ENCODE peak calls at places on chromosome 18, in seven cellular contexts. A is H1, J is mesendoderm, L is trophoblast cell, I is IMR-90, D is mesenchymal stem cell, V is H9. F is an unnamed sample.

GRCh38 chr18:61842146-61842545 is 50.7 kb downstream of the RNF152 start:
- DNase-seq in J (no peak), L (no peak), V (no peak), D (no peak), A (no peak), I (no peak), F (peak; percentile 11)

GRCh38 chr18:6203791-6204190 is 210.9 kb downstream of the L3MBTL4 start:
- DNase-seq in J (no peak), A (no peak), L (no peak), D (no peak), I (no peak), V (no peak), F (no peak)

GRCh38 chr18:14963246-14963645 is 215.3 kb downstream of the ANKRD30B start:
- DNase-seq in I (no peak), L (no peak), J (no peak), A (no peak), V (no peak), D (no peak), F (no peak)

GRCh38 chr18:8516391-8517250 is 92.6 kb upstream of the RAB12 start:
- DNase-seq in D (no peak), L (peak; percentile 6), J (no peak), A (no peak), V (no peak), I (peak; percentile 4), F (no peak)

GRCh38 chr18:8673276-8674209 is 31.8 kb upstream of the MTCL1 start:
- DNase-seq in A (no peak), D (peak; percentile 56), J (no peak), V (no peak), I (peak; percentile 35), L (no peak), F (no peak)

GRCh38 chr18:78733762-78734613 is 245.6 kb upstream of the SALL3 start:
- DNase-seq in V (no peak), D (no peak), I (no peak), L (no peak), J (no peak), A (no peak), F (no peak)

GRCh38 chr18:1018211-1018651 is 113.6 kb downstream of the ADCYAP1 start:
- DNase-seq in A (no peak), I (peak; percentile 10), L (no peak), V (no peak), J (peak; percentile 27), D (peak; percentile 39), F (no peak)

GRCh38 chr18:45834303-45834702 is 8.8 kb downstream of the SIGLEC15 start:
- DNase-seq in L (no peak), I (no peak), A (no peak), V (no peak), J (no peak), D (no peak), F (no peak)

GRCh38 chr18:47397671-47398319 is 146.3 kb upstream of the SKOR2 start:
- DNase-seq in I (no peak), L (peak; percentile 49), J (peak; percentile 68), D (no peak), A (no peak), V (peak; percentile 65), F (no peak)

GRCh38 chr18:42730272-42730671 is 385.2 kb downstream of the RIT2 start:
- DNase-seq in I (no peak), J (peak; percentile 27), L (no peak), A (no peak), D (peak; percentile 7), V (no peak), F (no peak)

GRCh38 chr18:26865557-26865956 is at the start of gene AQP4:
- DNase-seq in I (no peak), V (peak; percentile 41), L (no peak), D (no peak), A (no peak), J (no peak), F (no peak)

GRCh38 chr18:67385455-67385854 is 131.1 kb downstream of the DSEL start:
- DNase-seq in L (peak; percentile 78), I (peak; percentile 47), J (peak; percentile 77), V (no peak), D (peak; percentile 88), A (no peak), F (no peak)

GRCh38 chr18:47100214-47100831 is 50.0 kb downstream of the HDHD2 start:
- DNase-seq in D (peak; percentile 52), J (peak; percentile 89), L (peak; percentile 96), I (peak; percentile 60), V (peak; percentile 78), A (peak; percentile 66), F (peak; percentile 46)

GRCh38 chr18:8224576-8224975 is 384.7 kb upstream of the RAB12 start:
- DNase-seq in J (no peak), I (peak; percentile 28), V (no peak), D (no peak), A (no peak), L (no peak), F (no peak)

GRCh38 chr18:55585586-55586521 is 2.1 kb downstream of the TCF4 start:
- DNase-seq in D (peak; percentile 48), J (peak; percentile 60), I (peak; percentile 35), V (peak; percentile 32), A (no peak), L (no peak), F (no peak)

GRCh38 chr18:64810354-64810753 is 661.5 kb upstream of the LINC00305 start:
- DNase-seq in I (no peak), A (no peak), J (no peak), L (no peak), D (no peak), V (no peak), F (no peak)

GRCh38 chr18:61785588-61785987 is 107.2 kb downstream of the RNF152 start:
- DNase-seq in A (no peak), D (peak; percentile 9), L (no peak), J (no peak), V (no peak), I (no peak), F (no peak)

GRCh38 chr18:832085-832681 is 20.1 kb upstream of the YES1 start:
- DNase-seq in L (peak; percentile 55), A (no peak), I (no peak), V (peak; percentile 94), J (peak; percentile 93), D (peak; percentile 30), F (no peak)

GRCh38 chr18:57574866-57575265 is 11.6 kb downstream of the FECH start:
- DNase-seq in L (no peak), J (no peak), D (no peak), A (no peak), I (no peak), V (no peak), F (no peak)

GRCh38 chr18:7567487-7568425 is 640 bp downstream of the PTPRM start:
- DNase-seq in L (peak; percentile 80), D (peak; percentile 78), J (peak; percentile 79), I (peak; percentile 64), V (peak; percentile 51), A (no peak), F (peak; percentile 59)

GRCh38 chr18:10354241-10354811 is 100.1 kb upstream of the APCDD1 start:
- DNase-seq in I (peak; percentile 7), D (peak; percentile 9), V (no peak), J (no peak), A (no peak), L (no peak), F (no peak)

GRCh38 chr18:59579509-59579908 is 117.7 kb downstream of the CCBE1 start:
- DNase-seq in I (no peak), L (no peak), A (no peak), V (no peak), J (no peak), D (no peak), F (no peak)
- H3K18ac ChIP-seq in I (no peak overlapping the region), L (no peak overlapping the region), A (no peak overlapping the region), V (no peak overlapping the region), J (no peak overlapping the region), D (no peak overlapping the region), F (no peak overlapping the region)

GRCh38 chr18:77065221-77065981 is 67.2 kb downstream of the MBP start:
- DNase-seq in L (peak; percentile 79), J (no peak), D (peak; percentile 98), A (no peak), I (peak; percentile 94), V (no peak), F (no peak)

GRCh38 chr18:77061946-77062517 is 70.6 kb downstream of the MBP start:
- DNase-seq in L (peak; percentile 66), D (no peak), V (peak; percentile 52), J (peak; percentile 68), I (no peak), A (no peak), F (no peak)

GRCh38 chr18:77061291-77061945 is 71.2 kb downstream of the MBP start:
- DNase-seq in D (no peak), J (no peak), L (no peak), I (peak; percentile 84), V (no peak), A (no peak), F (no peak)

GRCh38 chr18:77063256-77063655 is 69.3 kb downstream of the MBP start:
- DNase-seq in D (no peak), J (no peak), A (no peak), L (no peak), I (peak; percentile 67), V (no peak), F (no peak)

GRCh38 chr18:77062518-77063003 is 70.0 kb downstream of the MBP start:
- DNase-seq in J (peak; percentile 77), I (peak; percentile 48), V (no peak), A (no peak), L (peak; percentile 76), D (no peak), F (no peak)
- H3K27ac ChIP-seq in J (no peak overlapping the region), I (peak overlapping the region; percentile 11), V (no peak overlapping the region), A (no peak overlapping the region), L (no peak overlapping the region), D (peak overlapping the region; percentile 75), F (no peak overlapping the region)

GRCh38 chr18:49251451-49251850 is 209.0 kb downstream of the DYM start:
- DNase-seq in D (no peak), L (no peak), J (no peak), V (no peak), I (no peak), A (no peak), F (no peak)

GRCh38 chr18:49243391-49243790 is 217.1 kb downstream of the DYM start:
- DNase-seq in D (no peak), J (peak; percentile 37), I (no peak), L (peak; percentile 79), V (no peak), A (no peak), F (no peak)

GRCh38 chr18:49249523-49249922 is 210.9 kb downstream of the DYM start:
- DNase-seq in A (no peak), L (peak; percentile 41), V (no peak), I (peak; percentile 88), J (no peak), D (peak; percentile 83), F (no peak)

GRCh38 chr18:49250819-49251388 is 209.5 kb downstream of the DYM start:
- DNase-seq in J (peak; percentile 62), D (peak; percentile 44), L (no peak), I (peak; percentile 47), V (no peak), A (no peak), F (peak; percentile 15)

DNA sequence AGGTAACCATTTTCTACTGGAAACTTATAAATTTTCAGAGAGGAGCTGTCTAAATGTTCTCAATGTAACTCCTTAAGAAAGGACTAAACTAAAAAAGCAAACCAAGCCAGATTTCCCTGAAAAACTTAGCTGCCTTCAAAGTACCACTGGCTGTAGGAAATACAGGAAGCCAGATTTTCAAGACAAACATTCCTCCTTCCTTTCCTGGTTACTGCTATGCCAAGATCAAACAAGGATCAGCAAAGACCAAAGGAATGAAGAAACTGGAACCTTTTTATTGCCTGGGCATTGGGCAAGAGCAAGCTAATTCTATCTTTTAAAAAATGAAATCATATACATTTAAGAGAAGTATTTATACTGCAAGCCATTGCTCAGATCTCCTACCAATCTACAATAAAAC is 212.7 kb downstream of the DYM start:
- DNase-seq in J (no peak), I (peak; percentile 25), V (no peak), L (no peak), A (no peak), D (no peak), F (no peak)
- H3K18ac ChIP-seq in J (no peak overlapping the region), I (no peak overlapping the region), V (no peak overlapping the region), L (no peak overlapping the region), A (no peak overlapping the region), D (no peak overlapping the region), F (no peak overlapping the region)

GRCh38 chr18:12015697-12016062 is 34.4 kb downstream of the IMPA2 start:
- DNase-seq in D (no peak), I (peak; percentile 72), V (no peak), A (no peak), J (no peak), L (no peak), F (no peak)
- H3K27ac ChIP-seq in D (no peak overlapping the region), I (peak overlapping the region; percentile 1), V (no peak overlapping the region), A (no peak overlapping the region), J (no peak overlapping the region), L (no peak overlapping the region), F (no peak overlapping the region)

F was measured in neuronal stem cell.